ENCODE peak calls at places on chromosome 4, in ten cellular contexts. B, G, X, Y, Q, W, M, L, P and T are unnamed samples.

GRCh38 chr4:154927126-154927525 is 146.1 kb downstream of the RBM46 start:
- DNase-seq in B (no peak), G (no peak), X (no peak), Y (no peak), Q (no peak), W (no peak), M (no peak), L (no peak), P (no peak), T (no peak)

GRCh38 chr4:123953556-123953955 is 557.0 kb downstream of the SPRY1 start:
- DNase-seq in B (no peak), G (no peak), X (no peak), Y (no peak), Q (peak), W (no peak), M (no peak), L (no peak), P (no peak), T (no peak)

GRCh38 chr4:158172558-158173258 is at the start of gene GASK1B:
- DNase-seq in B (peak), G (peak), X (peak), Y (no peak), Q (peak), W (no peak), M (peak), L (no peak), P (peak), T (no peak)

GRCh38 chr4:133869486-133869885 is 332.1 kb downstream of the PABPC4L start:
- DNase-seq in B (no peak), G (no peak), X (no peak), Y (no peak), Q (no peak), W (no peak), M (no peak), L (no peak), P (no peak), T (no peak)

GRCh38 chr4:27005512-27006246 is 145.0 kb downstream of the STIM2 start:
- DNase-seq in B (no peak), G (no peak), X (no peak), Y (no peak), Q (peak), W (peak), M (no peak), L (no peak), P (peak), T (no peak)

GRCh38 chr4:175330236-175330635 is 412.1 kb downstream of the ADAM29 start:
- DNase-seq in B (no peak), G (no peak), X (no peak), Y (no peak), Q (peak), W (no peak), M (no peak), L (no peak), P (no peak), T (no peak)

GRCh38 chr4:140567722-140568121 is 1.0 kb downstream of the UCP1 start:
- DNase-seq in B (no peak), G (no peak), X (no peak), Y (no peak), Q (peak), W (no peak), M (no peak), L (no peak), P (no peak), T (no peak)

GRCh38 chr4:14910411-14910810 is 91.9 kb upstream of the CPEB2 start:
- DNase-seq in B (no peak), G (no peak), X (no peak), Y (no peak), Q (no peak), W (no peak), M (no peak), L (no peak), P (no peak), T (no peak)

GRCh38 chr4:8727131-8727530 is 134.6 kb downstream of the CPZ start:
- DNase-seq in B (no peak), G (no peak), X (no peak), Y (no peak), Q (no peak), W (no peak), M (no peak), L (no peak), P (no peak), T (no peak)

GRCh38 chr4:93912146-93912545 is 83.6 kb downstream of the ATOH1 start:
- DNase-seq in B (no peak), G (no peak), X (no peak), Y (no peak), Q (no peak), W (no peak), M (no peak), L (no peak), P (no peak), T (no peak)

GRCh38 chr4:77025643-77026321 is 50.0 kb downstream of the CCNI start:
- DNase-seq in B (no peak), G (no peak), X (no peak), Y (no peak), Q (no peak), W (no peak), M (no peak), L (no peak), P (no peak), T (no peak)

GRCh38 chr4:183797445-183798248 is 107.5 kb upstream of the STOX2 start:
- DNase-seq in B (no peak), G (peak), X (no peak), Y (no peak), Q (peak), W (no peak), M (peak), L (no peak), P (no peak), T (no peak)

GRCh38 chr4:5753766-5754528 is 42.9 kb downstream of the EVC start:
- DNase-seq in B (no peak), G (peak), X (peak), Y (no peak), Q (peak), W (peak), M (no peak), L (no peak), P (peak), T (no peak)

GRCh38 chr4:16750216-16750615 is 148.2 kb downstream of the LDB2 start:
- DNase-seq in B (no peak), G (no peak), X (no peak), Y (no peak), Q (no peak), W (no peak), M (no peak), L (no peak), P (no peak), T (no peak)

GRCh38 chr4:55853484-55854046 is at the start of gene EXOC1:
- DNase-seq in B (peak), G (peak), X (peak), Y (peak), Q (peak), W (peak), M (peak), L (peak), P (peak), T (peak)

GRCh38 chr4:174523003-174523693 is 860 bp upstream of the HPGD start:
- DNase-seq in B (no peak), G (peak), X (no peak), Y (no peak), Q (peak), W (no peak), M (no peak), L (no peak), P (peak), T (no peak)

GRCh38 chr4:12965334-12965733 is 518.8 kb downstream of the RAB28 start:
- DNase-seq in B (no peak), G (no peak), X (no peak), Y (no peak), Q (no peak), W (no peak), M (no peak), L (no peak), P (no peak), T (no peak)

GRCh38 chr4:48311896-48312295 is 29.4 kb upstream of the SLAIN2 start:
- DNase-seq in B (no peak), G (peak), X (no peak), Y (no peak), Q (peak), W (no peak), M (no peak), L (no peak), P (no peak), T (no peak)

GRCh38 chr4:98558770-98559169 is 99.6 kb downstream of the TSPAN5 start:
- DNase-seq in B (no peak), G (no peak), X (no peak), Y (no peak), Q (no peak), W (no peak), M (no peak), L (no peak), P (no peak), T (no peak)

GRCh38 chr4:52052475-52052780 is 1.3 kb downstream of the SPATA18 start:
- DNase-seq in B (no peak), G (no peak), X (no peak), Y (no peak), Q (no peak), W (no peak), M (no peak), L (no peak), P (no peak), T (no peak)

GRCh38 chr4:76459291-76459723 is 24.3 kb downstream of the SHROOM3 start:
- DNase-seq in B (no peak), G (peak), X (no peak), Y (no peak), Q (no peak), W (no peak), M (no peak), L (no peak), P (no peak), T (no peak)

GRCh38 chr4:17812801-17813200 is 2.0 kb downstream of the NCAPG start:
- DNase-seq in B (no peak), G (no peak), X (no peak), Y (no peak), Q (peak), W (no peak), M (no peak), L (no peak), P (no peak), T (no peak)